ENCODE peak calls at places on chromosomes 12 and 14, in nine cellular contexts. One of them, this sample, is unnamed.

GRCh38 chr12:1744932-1745331 is 54.1 kb downstream of the ADIPOR2 start:
- DNase-seq in cardiac septum: no peak
- DNase-seq in T-cell: no peak
- DNase-seq in A549: no peak
- DNase-seq in T-helper 2 cell: no peak
- DNase-seq in KG1: no peak
- DNase-seq in Jurkat, Clone E6-1: no peak
- DNase-seq in GM10248: no peak
- DNase-seq in stimulated activated naive CD8-positive, alpha-beta T cell treated with anti-CD3 and anti-CD28 coated beads, Interleukin-15, Interleukin-2, amounts not matched to agents 100 U/mL and 50 U/mL, for 24 hours: no peak
- DNase-seq in this sample: no peak

GRCh38 chr14:51209457-51209856 is 30.6 kb upstream of the TMX1 start:
- DNase-seq in T-cell: no peak
- DNase-seq in KG1: no peak
- DNase-seq in stimulated activated naive CD8-positive, alpha-beta T cell treated with anti-CD3 and anti-CD28 coated beads, Interleukin-15, Interleukin-2, amounts not matched to agents 100 U/mL and 50 U/mL, for 24 hours: no peak
- DNase-seq in cardiac septum: no peak
- DNase-seq in Jurkat, Clone E6-1: no peak
- DNase-seq in GM10248: no peak
- DNase-seq in A549: no peak
- DNase-seq in T-helper 2 cell: no peak
- DNase-seq in this sample: no peak

GRCh38 chr12:1907652-1908611 is 10.5 kb downstream of the CACNA2D4 start:
- DNase-seq in Jurkat, Clone E6-1: no peak
- DNase-seq in cardiac septum: peak
- DNase-seq in stimulated activated naive CD8-positive, alpha-beta T cell treated with anti-CD3 and anti-CD28 coated beads, Interleukin-15, Interleukin-2, amounts not matched to agents 100 U/mL and 50 U/mL, for 24 hours: peak
- DNase-seq in KG1: no peak
- DNase-seq in T-helper 2 cell: no peak
- DNase-seq in GM10248: peak
- DNase-seq in A549: peak
- DNase-seq in T-cell: no peak
- DNase-seq in this sample: no peak

GRCh38 chr12:63397807-63398206 is 246.8 kb upstream of the AVPR1A start:
- DNase-seq in Jurkat, Clone E6-1: no peak
- DNase-seq in GM10248: no peak
- DNase-seq in cardiac septum: no peak
- DNase-seq in stimulated activated naive CD8-positive, alpha-beta T cell treated with anti-CD3 and anti-CD28 coated beads, Interleukin-15, Interleukin-2, amounts not matched to agents 100 U/mL and 50 U/mL, for 24 hours: no peak
- DNase-seq in T-helper 2 cell: no peak
- DNase-seq in T-cell: no peak
- DNase-seq in A549: no peak
- DNase-seq in KG1: no peak
- DNase-seq in this sample: no peak

GRCh38 chr12:46065412-46066166 is 75.2 kb upstream of the SCAF11 start:
- DNase-seq in Jurkat, Clone E6-1: no peak
- DNase-seq in T-helper 2 cell: no peak
- DNase-seq in GM10248: peak
- DNase-seq in KG1: no peak
- DNase-seq in cardiac septum: no peak
- DNase-seq in T-cell: no peak
- DNase-seq in A549: no peak
- DNase-seq in stimulated activated naive CD8-positive, alpha-beta T cell treated with anti-CD3 and anti-CD28 coated beads, Interleukin-15, Interleukin-2, amounts not matched to agents 100 U/mL and 50 U/mL, for 24 hours: no peak
- DNase-seq in this sample: no peak

GRCh38 chr14:101604935-101605767 is 43.9 kb downstream of the DIO3 start:
- DNase-seq in T-helper 2 cell: no peak
- DNase-seq in KG1: no peak
- DNase-seq in cardiac septum: peak
- DNase-seq in stimulated activated naive CD8-positive, alpha-beta T cell treated with anti-CD3 and anti-CD28 coated beads, Interleukin-15, Interleukin-2, amounts not matched to agents 100 U/mL and 50 U/mL, for 24 hours: no peak
- DNase-seq in A549: no peak
- DNase-seq in GM10248: no peak
- DNase-seq in Jurkat, Clone E6-1: no peak
- DNase-seq in T-cell: no peak
- DNase-seq in this sample: no peak

GRCh38 chr14:74975059-74975810 is 19.8 kb upstream of the PGF start:
- DNase-seq in stimulated activated naive CD8-positive, alpha-beta T cell treated with anti-CD3 and anti-CD28 coated beads, Interleukin-15, Interleukin-2, amounts not matched to agents 100 U/mL and 50 U/mL, for 24 hours: no peak
- DNase-seq in cardiac septum: peak
- DNase-seq in KG1: no peak
- DNase-seq in T-helper 2 cell: no peak
- DNase-seq in T-cell: no peak
- DNase-seq in GM10248: no peak
- DNase-seq in A549: no peak
- DNase-seq in Jurkat, Clone E6-1: no peak
- DNase-seq in this sample: no peak

GRCh38 chr12:110100315-110100970 is 23.7 kb upstream of the IFT81 start:
- DNase-seq in cardiac septum: no peak
- DNase-seq in T-cell: peak
- DNase-seq in A549: peak
- DNase-seq in KG1: peak
- DNase-seq in Jurkat, Clone E6-1: peak
- DNase-seq in GM10248: peak
- DNase-seq in stimulated activated naive CD8-positive, alpha-beta T cell treated with anti-CD3 and anti-CD28 coated beads, Interleukin-15, Interleukin-2, amounts not matched to agents 100 U/mL and 50 U/mL, for 24 hours: peak
- DNase-seq in T-helper 2 cell: peak
- DNase-seq in this sample: peak

GRCh38 chr14:89382487-89383170 is 34.4 kb downstream of the FOXN3 start:
- DNase-seq in GM10248: no peak
- DNase-seq in T-cell: no peak
- DNase-seq in T-helper 2 cell: no peak
- DNase-seq in KG1: no peak
- DNase-seq in Jurkat, Clone E6-1: no peak
- DNase-seq in stimulated activated naive CD8-positive, alpha-beta T cell treated with anti-CD3 and anti-CD28 coated beads, Interleukin-15, Interleukin-2, amounts not matched to agents 100 U/mL and 50 U/mL, for 24 hours: no peak
- DNase-seq in cardiac septum: no peak
- DNase-seq in A549: no peak
- DNase-seq in this sample: no peak

GRCh38 chr12:112564160-112564559 is 145.4 kb downstream of the PTPN11 start:
- DNase-seq in T-cell: no peak
- DNase-seq in Jurkat, Clone E6-1: no peak
- DNase-seq in GM10248: no peak
- DNase-seq in stimulated activated naive CD8-positive, alpha-beta T cell treated with anti-CD3 and anti-CD28 coated beads, Interleukin-15, Interleukin-2, amounts not matched to agents 100 U/mL and 50 U/mL, for 24 hours: peak
- DNase-seq in cardiac septum: no peak
- DNase-seq in A549: no peak
- DNase-seq in KG1: no peak
- DNase-seq in T-helper 2 cell: no peak
- DNase-seq in this sample: no peak

GRCh38 chr14:99578541-99579044 is 25.4 kb downstream of the CCDC85C start:
- DNase-seq in cardiac septum: no peak
- DNase-seq in T-cell: no peak
- DNase-seq in A549: peak
- DNase-seq in Jurkat, Clone E6-1: no peak
- DNase-seq in T-helper 2 cell: no peak
- DNase-seq in GM10248: no peak
- DNase-seq in KG1: no peak
- DNase-seq in stimulated activated naive CD8-positive, alpha-beta T cell treated with anti-CD3 and anti-CD28 coated beads, Interleukin-15, Interleukin-2, amounts not matched to agents 100 U/mL and 50 U/mL, for 24 hours: no peak
- DNase-seq in this sample: no peak

GRCh38 chr14:57168138-57168695 is 100.5 kb downstream of the EXOC5 start:
- DNase-seq in KG1: no peak
- DNase-seq in T-cell: no peak
- DNase-seq in stimulated activated naive CD8-positive, alpha-beta T cell treated with anti-CD3 and anti-CD28 coated beads, Interleukin-15, Interleukin-2, amounts not matched to agents 100 U/mL and 50 U/mL, for 24 hours: no peak
- DNase-seq in A549: no peak
- DNase-seq in T-helper 2 cell: no peak
- DNase-seq in GM10248: no peak
- DNase-seq in cardiac septum: no peak
- DNase-seq in Jurkat, Clone E6-1: no peak
- DNase-seq in this sample: no peak

GRCh38 chr14:26719514-26719913 is 121.7 kb upstream of the NOVA1 start:
- DNase-seq in GM10248: no peak
- DNase-seq in A549: peak
- DNase-seq in T-helper 2 cell: no peak
- DNase-seq in stimulated activated naive CD8-positive, alpha-beta T cell treated with anti-CD3 and anti-CD28 coated beads, Interleukin-15, Interleukin-2, amounts not matched to agents 100 U/mL and 50 U/mL, for 24 hours: no peak
- DNase-seq in cardiac septum: no peak
- DNase-seq in Jurkat, Clone E6-1: no peak
- DNase-seq in KG1: no peak
- DNase-seq in T-cell: no peak
- DNase-seq in this sample: no peak

GRCh38 chr14:104973215-104974145 is 4.7 kb downstream of the AHNAK2 start:
- DNase-seq in A549: peak
- DNase-seq in Jurkat, Clone E6-1: no peak
- DNase-seq in stimulated activated naive CD8-positive, alpha-beta T cell treated with anti-CD3 and anti-CD28 coated beads, Interleukin-15, Interleukin-2, amounts not matched to agents 100 U/mL and 50 U/mL, for 24 hours: no peak
- DNase-seq in cardiac septum: peak
- DNase-seq in GM10248: no peak
- DNase-seq in T-helper 2 cell: no peak
- DNase-seq in KG1: no peak
- DNase-seq in T-cell: no peak
- DNase-seq in this sample: no peak

GRCh38 chr14:65650843-65651242 is 238.3 kb downstream of the FUT8 start:
- DNase-seq in A549: no peak
- DNase-seq in Jurkat, Clone E6-1: no peak
- DNase-seq in T-cell: no peak
- DNase-seq in KG1: no peak
- DNase-seq in GM10248: no peak
- DNase-seq in stimulated activated naive CD8-positive, alpha-beta T cell treated with anti-CD3 and anti-CD28 coated beads, Interleukin-15, Interleukin-2, amounts not matched to agents 100 U/mL and 50 U/mL, for 24 hours: no peak
- DNase-seq in cardiac septum: no peak
- DNase-seq in T-helper 2 cell: no peak
- DNase-seq in this sample: no peak

GRCh38 chr12:124454735-124455134 is 112.7 kb downstream of the NCOR2 start:
- DNase-seq in A549: no peak
- DNase-seq in stimulated activated naive CD8-positive, alpha-beta T cell treated with anti-CD3 and anti-CD28 coated beads, Interleukin-15, Interleukin-2, amounts not matched to agents 100 U/mL and 50 U/mL, for 24 hours: no peak
- DNase-seq in KG1: no peak
- DNase-seq in T-helper 2 cell: no peak
- DNase-seq in T-cell: no peak
- DNase-seq in Jurkat, Clone E6-1: no peak
- DNase-seq in cardiac septum: no peak
- DNase-seq in GM10248: no peak
- DNase-seq in this sample: no peak

GRCh38 chr12:57467212-57467874 is 7.8 kb downstream of the GLI1 start:
- DNase-seq in Jurkat, Clone E6-1: no peak
- DNase-seq in stimulated activated naive CD8-positive, alpha-beta T cell treated with anti-CD3 and anti-CD28 coated beads, Interleukin-15, Interleukin-2, amounts not matched to agents 100 U/mL and 50 U/mL, for 24 hours: no peak
- DNase-seq in A549: no peak
- DNase-seq in T-cell: no peak
- DNase-seq in cardiac septum: no peak
- DNase-seq in T-helper 2 cell: no peak
- DNase-seq in GM10248: no peak
- DNase-seq in KG1: no peak
- DNase-seq in this sample: no peak

GRCh38 chr12:53344824-53345485 is 8.8 kb upstream of the SP7 start:
- DNase-seq in T-cell: peak
- DNase-seq in T-helper 2 cell: peak
- DNase-seq in GM10248: peak
- DNase-seq in KG1: peak
- DNase-seq in stimulated activated naive CD8-positive, alpha-beta T cell treated with anti-CD3 and anti-CD28 coated beads, Interleukin-15, Interleukin-2, amounts not matched to agents 100 U/mL and 50 U/mL, for 24 hours: peak
- DNase-seq in cardiac septum: peak
- DNase-seq in Jurkat, Clone E6-1: peak
- DNase-seq in A549: peak
- DNase-seq in this sample: peak

GRCh38 chr14:31692376-31692781 is 131.2 kb downstream of the NUBPL start:
- DNase-seq in A549: no peak
- DNase-seq in Jurkat, Clone E6-1: no peak
- DNase-seq in KG1: no peak
- DNase-seq in GM10248: no peak
- DNase-seq in stimulated activated naive CD8-positive, alpha-beta T cell treated with anti-CD3 and anti-CD28 coated beads, Interleukin-15, Interleukin-2, amounts not matched to agents 100 U/mL and 50 U/mL, for 24 hours: no peak
- DNase-seq in cardiac septum: no peak
- DNase-seq in T-helper 2 cell: no peak
- DNase-seq in T-cell: no peak
- DNase-seq in this sample: no peak

GRCh38 chr14:21978184-21978998 is 304.8 kb upstream of the OR4E1 start:
- DNase-seq in Jurkat, Clone E6-1: peak
- DNase-seq in A549: peak
- DNase-seq in GM10248: peak
- DNase-seq in stimulated activated naive CD8-positive, alpha-beta T cell treated with anti-CD3 and anti-CD28 coated beads, Interleukin-15, Interleukin-2, amounts not matched to agents 100 U/mL and 50 U/mL, for 24 hours: peak
- DNase-seq in T-cell: peak
- DNase-seq in T-helper 2 cell: no peak
- DNase-seq in cardiac septum: no peak
- DNase-seq in KG1: no peak
- DNase-seq in this sample: peak

GRCh38 chr12:110244829-110245228 is 36.2 kb upstream of the ATP2A2 start:
- DNase-seq in KG1: no peak
- DNase-seq in T-helper 2 cell: no peak
- DNase-seq in GM10248: no peak
- DNase-seq in Jurkat, Clone E6-1: no peak
- DNase-seq in stimulated activated naive CD8-positive, alpha-beta T cell treated with anti-CD3 and anti-CD28 coated beads, Interleukin-15, Interleukin-2, amounts not matched to agents 100 U/mL and 50 U/mL, for 24 hours: no peak
- DNase-seq in T-cell: no peak
- DNase-seq in A549: peak
- DNase-seq in cardiac septum: no peak
- DNase-seq in this sample: no peak

GRCh38 chr14:75832621-75833297 is 149.0 kb downstream of the TGFB3 start:
- DNase-seq in stimulated activated naive CD8-positive, alpha-beta T cell treated with anti-CD3 and anti-CD28 coated beads, Interleukin-15, Interleukin-2, amounts not matched to agents 100 U/mL and 50 U/mL, for 24 hours: no peak
- DNase-seq in Jurkat, Clone E6-1: peak
- DNase-seq in T-cell: no peak
- DNase-seq in KG1: no peak
- DNase-seq in cardiac septum: no peak
- DNase-seq in T-helper 2 cell: no peak
- DNase-seq in GM10248: no peak
- DNase-seq in A549: no peak
- DNase-seq in this sample: no peak

GRCh38 chr12:128818065-128819022 is 5.4 kb downstream of the SLC15A4 start:
- DNase-seq in GM10248: peak
- DNase-seq in stimulated activated naive CD8-positive, alpha-beta T cell treated with anti-CD3 and anti-CD28 coated beads, Interleukin-15, Interleukin-2, amounts not matched to agents 100 U/mL and 50 U/mL, for 24 hours: no peak
- DNase-seq in cardiac septum: no peak
- DNase-seq in KG1: no peak
- DNase-seq in T-helper 2 cell: no peak
- DNase-seq in T-cell: no peak
- DNase-seq in A549: peak
- DNase-seq in Jurkat, Clone E6-1: no peak
- DNase-seq in this sample: no peak

GRCh38 chr12:34395056-34396005 is 373.0 kb downstream of the ALG10 start:
- DNase-seq in GM10248: peak
- DNase-seq in cardiac septum: peak
- DNase-seq in A549: no peak
- DNase-seq in stimulated activated naive CD8-positive, alpha-beta T cell treated with anti-CD3 and anti-CD28 coated beads, Interleukin-15, Interleukin-2, amounts not matched to agents 100 U/mL and 50 U/mL, for 24 hours: no peak
- DNase-seq in KG1: no peak
- DNase-seq in Jurkat, Clone E6-1: no peak
- DNase-seq in T-cell: peak
- DNase-seq in T-helper 2 cell: no peak
- DNase-seq in this sample: no peak

GRCh38 chr12:115570271-115570777 is 707.2 kb downstream of the MED13L start:
- DNase-seq in cardiac septum: no peak
- DNase-seq in GM10248: no peak
- DNase-seq in Jurkat, Clone E6-1: no peak
- DNase-seq in A549: peak
- DNase-seq in KG1: no peak
- DNase-seq in stimulated activated naive CD8-positive, alpha-beta T cell treated with anti-CD3 and anti-CD28 coated beads, Interleukin-15, Interleukin-2, amounts not matched to agents 100 U/mL and 50 U/mL, for 24 hours: no peak
- DNase-seq in T-helper 2 cell: no peak
- DNase-seq in T-cell: no peak
- DNase-seq in this sample: no peak

GRCh38 chr12:96193725-96194571 is at the start of gene ELK3:
- DNase-seq in T-cell: peak
- DNase-seq in KG1: no peak
- DNase-seq in T-helper 2 cell: peak
- DNase-seq in Jurkat, Clone E6-1: peak
- DNase-seq in cardiac septum: peak
- DNase-seq in A549: peak
- DNase-seq in GM10248: peak
- DNase-seq in stimulated activated naive CD8-positive, alpha-beta T cell treated with anti-CD3 and anti-CD28 coated beads, Interleukin-15, Interleukin-2, amounts not matched to agents 100 U/mL and 50 U/mL, for 24 hours: peak
- DNase-seq in this sample: peak

GRCh38 chr12:31324845-31325523 is 966 bp downstream of the SINHCAF start:
- DNase-seq in A549: peak
- DNase-seq in GM10248: peak
- DNase-seq in cardiac septum: peak
- DNase-seq in T-cell: peak
- DNase-seq in KG1: no peak
- DNase-seq in stimulated activated naive CD8-positive, alpha-beta T cell treated with anti-CD3 and anti-CD28 coated beads, Interleukin-15, Interleukin-2, amounts not matched to agents 100 U/mL and 50 U/mL, for 24 hours: peak
- DNase-seq in T-helper 2 cell: peak
- DNase-seq in Jurkat, Clone E6-1: no peak
- DNase-seq in this sample: peak

GRCh38 chr12:67357726-67358125 is 88.6 kb downstream of the CAND1 start:
- DNase-seq in stimulated activated naive CD8-positive, alpha-beta T cell treated with anti-CD3 and anti-CD28 coated beads, Interleukin-15, Interleukin-2, amounts not matched to agents 100 U/mL and 50 U/mL, for 24 hours: no peak
- DNase-seq in T-helper 2 cell: no peak
- DNase-seq in A549: no peak
- DNase-seq in cardiac septum: no peak
- DNase-seq in KG1: no peak
- DNase-seq in T-cell: no peak
- DNase-seq in GM10248: no peak
- DNase-seq in Jurkat, Clone E6-1: no peak
- DNase-seq in this sample: no peak

GRCh38 chr12:129911437-129912049 is 7.7 kb upstream of the TMEM132D start:
- DNase-seq in stimulated activated naive CD8-positive, alpha-beta T cell treated with anti-CD3 and anti-CD28 coated beads, Interleukin-15, Interleukin-2, amounts not matched to agents 100 U/mL and 50 U/mL, for 24 hours: peak
- DNase-seq in T-cell: no peak
- DNase-seq in KG1: peak
- DNase-seq in cardiac septum: no peak
- DNase-seq in T-helper 2 cell: no peak
- DNase-seq in GM10248: peak
- DNase-seq in A549: peak
- DNase-seq in Jurkat, Clone E6-1: peak
- DNase-seq in this sample: no peak